ENCODE peak calls at places on chromosomes 7 and 10, in seven cellular contexts. R is fibroblast of lung, O is IMR-90, G is psoas muscle, P is spleen, H is A549, C is Caco-2. T is an unnamed sample. For H3K4me1 and H3K9me3, the result is how much of the 10 kb centered on the place peaks cover.

GRCh38 chr7:45920543-45921380 is at the start of gene IGFBP3:
- DNase-seq in R (peak), O (peak), G (peak), P (no peak), H (peak), C (peak), T (peak)

GRCh38 chr7:75946207-75946855 is 31.4 kb downstream of the POR start:
- DNase-seq in R (no peak), O (no peak), G (no peak), P (no peak), H (no peak), C (no peak), T (no peak)

GRCh38 chr7:19024261-19024660 is 93.2 kb downstream of the TWIST1 start:
- DNase-seq in R (peak), O (peak), G (no peak), P (no peak), H (no peak), C (no peak), T (no peak)

GRCh38 chr10:123573236-123574147 is 92.7 kb upstream of the GPR26 start:
- DNase-seq in R (no peak), O (no peak), G (no peak), P (no peak), H (peak), C (peak), T (peak)

GRCh38 chr10:130809181-130809580 is 502.3 kb downstream of the TCERG1L start:
- DNase-seq in R (no peak), O (no peak), G (no peak), P (no peak), H (no peak), C (no peak), T (no peak)

GRCh38 chr10:44051584-44052385 is 333.1 kb downstream of the CXCL12 start:
- DNase-seq in R (peak), O (peak), G (peak), P (no peak), H (no peak), C (no peak), T (no peak)

GRCh38 chr7:100483728-100484635 is at the start of gene NYAP1:
- DNase-seq in R (peak), O (peak), G (no peak), P (no peak), H (peak), C (peak), T (peak)

GRCh38 chr7:16083931-16084330 is 337.4 kb downstream of the CRPPA start:
- DNase-seq in R (no peak), O (peak), G (no peak), P (no peak), H (peak), C (peak), T (peak)

GRCh38 chr10:49398000-49398861 is 2.3 kb upstream of the DRGX start:
- DNase-seq in R (peak), O (peak), G (peak), P (peak), H (peak), C (peak), T (peak)

GRCh38 chr7:98105942-98106544 is 619 bp upstream of the LMTK2 start:
- DNase-seq in R (no peak), O (no peak), G (no peak), P (peak), H (no peak), C (no peak), T (no peak)

GRCh38 chr7:134648456-134648855 is 1.8 kb downstream of the BPGM start:
- DNase-seq in R (no peak), O (no peak), G (no peak), P (no peak), H (no peak), C (no peak), T (no peak)

GRCh38 chr7:134651991-134652390 is 5.3 kb downstream of the BPGM start:
- DNase-seq in R (no peak), O (no peak), G (no peak), P (no peak), H (no peak), C (no peak), T (no peak)

GRCh38 chr7:134649231-134649775 is 2.6 kb downstream of the BPGM start:
- DNase-seq in R (no peak), O (peak), G (no peak), P (no peak), H (no peak), C (no peak), T (no peak)

DNA sequence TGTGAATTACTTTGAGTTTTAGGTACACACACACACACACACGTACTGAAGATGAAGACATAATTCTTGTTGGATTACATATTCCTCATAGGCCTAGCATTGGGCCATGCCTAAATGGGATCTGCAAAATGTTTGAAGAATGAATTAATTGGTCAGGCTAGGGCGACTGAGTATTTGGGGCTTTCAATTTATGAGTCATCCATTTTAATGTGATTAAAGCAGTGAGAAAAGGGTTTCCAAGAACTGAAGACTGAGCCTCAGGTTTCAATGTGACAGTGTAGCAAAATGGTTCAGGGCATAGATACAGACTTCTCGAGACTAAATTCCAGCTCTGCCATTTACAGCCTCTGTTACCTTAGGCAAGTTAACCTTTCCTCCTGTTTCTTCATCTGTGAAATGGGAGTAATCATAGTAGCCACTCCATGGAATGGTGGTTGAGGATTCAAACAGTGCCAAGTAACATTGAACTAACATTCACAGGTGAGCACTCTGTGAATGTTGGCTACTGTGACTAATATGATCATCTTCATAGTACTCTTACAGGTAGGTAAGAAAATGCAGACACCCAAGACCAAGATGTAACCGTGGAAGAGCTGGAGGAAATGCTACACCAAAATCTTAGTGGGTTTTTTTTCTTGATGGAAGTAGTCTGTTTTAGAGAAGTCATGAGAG is 7.6 kb downstream of the BPGM start:
- DNase-seq in R (no peak), O (no peak), G (no peak), P (no peak), H (no peak), C (no peak), T (peak)
- TF ChIP-seq CTCF in R (no peak), O (no peak), G (no peak), P (no peak), H (no peak), C (no peak), T (no peak)

DNA sequence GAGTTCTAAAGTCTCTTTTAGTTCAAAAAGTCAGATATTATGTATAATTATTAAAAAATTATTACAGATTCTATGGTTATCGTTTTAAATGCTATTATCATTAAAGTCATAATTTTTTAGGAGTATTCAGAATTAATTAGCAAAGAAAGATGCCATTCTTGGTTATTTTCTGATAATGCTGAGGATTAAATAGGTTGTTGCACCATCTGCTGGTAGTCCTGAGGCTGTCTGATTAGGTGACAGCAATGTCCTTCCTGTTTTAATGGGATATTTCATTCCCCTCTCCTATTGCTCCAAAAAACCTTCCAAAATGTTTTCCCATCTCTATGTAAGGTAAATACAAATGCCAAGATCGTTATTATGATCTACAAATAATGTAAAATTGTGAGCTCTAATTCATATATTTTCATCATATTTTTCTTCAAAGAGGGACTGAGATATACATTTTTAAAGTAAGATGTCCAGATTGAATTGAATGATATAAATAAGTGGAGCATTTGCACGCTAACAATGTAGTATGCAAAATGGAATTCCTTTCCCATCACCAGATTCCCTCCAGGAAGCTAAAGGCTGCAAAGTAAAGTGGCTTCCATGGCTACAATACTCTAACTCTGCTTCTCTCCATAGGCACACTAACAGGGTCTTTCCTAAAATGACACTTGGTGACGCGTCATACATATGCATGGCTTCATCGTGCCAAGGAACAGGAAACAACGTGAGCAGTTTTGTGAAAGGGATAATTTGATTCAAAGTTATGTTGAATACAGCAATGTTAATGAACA is 58.8 kb upstream of the AKR1E2 start:
- DNase-seq in R (peak), O (peak), G (no peak), P (no peak), H (peak), C (peak), T (peak)
- H3K4me1 ChIP-seq in R (under half), O (under half), G (half or more), P (under half), H (under half), C (under half), T (half or more)

DNA sequence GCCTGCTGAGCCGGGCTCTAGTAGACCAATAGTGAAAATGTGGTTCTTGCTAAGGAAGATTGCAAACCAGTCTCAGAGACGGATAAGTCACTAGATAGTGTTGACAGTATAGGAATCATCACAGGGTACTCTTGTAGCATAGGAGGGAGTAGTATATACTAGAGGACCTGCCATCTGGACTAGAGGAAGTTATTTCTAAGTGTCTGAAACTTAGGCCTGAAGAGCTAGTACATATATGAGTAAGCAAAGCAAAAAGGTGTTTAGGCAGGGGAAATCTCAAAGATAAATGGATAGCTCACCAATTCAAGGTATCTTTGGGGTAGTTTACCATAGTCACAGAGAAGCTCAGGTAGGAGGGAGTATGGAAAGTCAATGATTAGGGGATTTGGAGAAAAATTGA is 428.1 kb downstream of the CNTNAP2 start:
- DNase-seq in R (no peak), O (no peak), G (no peak), P (no peak), H (no peak), C (no peak), T (no peak)
- H3K9me3 ChIP-seq in R (under half), O (under half), G (under half), P (under half), H (under half), C (under half), T (under half)

DNA sequence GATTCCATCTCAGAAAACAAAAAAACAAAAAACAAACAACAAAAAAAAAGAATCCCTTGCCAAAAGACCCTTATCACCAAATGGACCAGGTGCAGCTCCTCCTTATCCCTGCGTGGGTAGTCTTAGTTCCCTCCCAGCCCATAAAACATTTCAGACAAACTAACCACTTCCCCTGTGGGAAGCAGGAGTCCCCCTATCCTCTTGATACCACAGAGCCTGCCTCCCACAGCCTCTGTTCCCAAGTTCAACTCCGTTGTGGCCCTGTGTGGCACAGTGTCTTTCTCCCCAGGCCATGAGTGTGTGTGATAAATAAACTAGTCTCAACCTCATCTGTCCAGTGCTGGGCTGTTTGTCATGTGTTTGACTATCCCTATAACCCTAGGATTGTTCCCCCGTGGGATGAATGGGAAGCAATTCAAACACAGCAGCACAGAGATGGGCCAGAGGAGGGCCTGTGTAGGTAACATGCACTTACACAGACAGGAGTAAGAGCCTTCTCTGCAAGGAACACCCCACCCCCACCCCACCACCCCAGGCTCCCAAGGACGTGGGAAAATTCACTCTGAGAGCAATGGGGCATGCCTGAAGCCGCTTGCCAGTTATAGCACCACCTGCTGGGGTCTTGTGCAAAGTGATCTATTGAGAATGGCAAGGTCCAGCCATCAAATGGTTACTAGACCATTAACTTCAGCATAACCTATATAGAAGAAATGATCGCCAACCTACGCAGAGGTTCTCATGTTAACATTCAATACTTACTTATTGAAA is 147.1 kb upstream of the GHITM start:
- DNase-seq in R (no peak), O (no peak), G (no peak), P (no peak), H (peak), C (peak), T (peak)
- TF ChIP-seq CTCF in R (no peak), O (peak), G (no peak), P (no peak), H (no peak), C (no peak), T (peak)

DNA sequence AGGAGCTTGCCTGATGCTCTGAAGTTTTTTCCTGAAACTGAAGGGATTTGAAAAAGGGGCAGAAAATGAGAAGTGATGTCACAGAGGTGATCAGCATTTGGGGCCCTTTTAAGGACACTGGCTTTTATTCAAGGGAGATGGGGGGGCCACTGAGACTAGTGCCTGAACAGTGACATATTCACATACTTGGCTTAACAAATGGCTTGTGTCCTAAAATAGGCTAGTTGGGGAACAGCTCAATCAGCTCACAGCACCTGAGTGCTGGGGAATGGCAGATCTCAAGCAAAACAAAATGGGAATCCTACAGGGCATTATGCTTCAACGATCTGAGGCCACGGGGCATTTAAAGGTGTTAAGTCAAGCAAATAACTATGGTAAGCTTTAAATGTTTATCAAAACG is 90.1 kb downstream of the UBE2H start:
- DNase-seq in R (no peak), O (no peak), G (no peak), P (no peak), H (no peak), C (no peak), T (no peak)
- H3K4me1 ChIP-seq in R (under half), O (under half), G (half or more), P (half or more), H (under half), C (under half), T (under half)

GRCh38 chr7:157849726-157850125 is 512.9 kb downstream of the DNAJB6 start:
- DNase-seq in R (no peak), O (no peak), G (no peak), P (no peak), H (no peak), C (no peak), T (no peak)

GRCh38 chr7:157849341-157849596 is 512.5 kb downstream of the DNAJB6 start:
- DNase-seq in R (no peak), O (no peak), G (no peak), P (peak), H (no peak), C (no peak), T (no peak)

GRCh38 chr7:157850481-157851444 is 514.0 kb downstream of the DNAJB6 start:
- DNase-seq in R (no peak), O (no peak), G (no peak), P (no peak), H (no peak), C (no peak), T (no peak)

GRCh38 chr7:157846281-157846680 is 509.5 kb downstream of the DNAJB6 start:
- DNase-seq in R (no peak), O (no peak), G (no peak), P (no peak), H (no peak), C (no peak), T (no peak)

GRCh38 chr7:157848508-157849340 is 511.9 kb downstream of the DNAJB6 start:
- DNase-seq in R (no peak), O (no peak), G (no peak), P (peak), H (no peak), C (no peak), T (no peak)
- H3K9me3 ChIP-seq in R (under half), O (half or more), G (under half), P (under half), H (under half), C (under half), T (under half)

DNA sequence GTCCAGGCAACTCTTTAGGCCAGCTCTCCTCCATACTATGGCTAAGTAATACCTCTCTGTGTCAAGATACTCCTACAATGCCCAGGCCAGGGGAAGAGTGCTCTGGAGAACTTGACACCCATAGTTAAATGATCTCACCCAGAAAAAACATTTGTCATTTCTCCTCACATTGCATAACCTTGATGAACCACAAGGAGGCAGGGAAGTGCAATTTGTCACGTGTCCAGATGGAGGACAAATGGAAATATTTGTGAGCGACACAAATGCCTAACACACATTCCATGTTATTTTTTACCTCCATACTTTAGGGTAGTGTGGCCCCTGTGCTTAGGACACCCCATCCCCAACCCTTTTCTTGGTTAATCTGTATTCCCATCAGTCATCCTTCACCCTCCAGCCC is 78.3 kb downstream of the HTR7 start:
- DNase-seq in R (peak), O (peak), G (no peak), P (no peak), H (peak), C (peak), T (peak)
- TF ChIP-seq CTCF in R (peak), O (peak), G (no peak), P (no peak), H (no peak), C (peak), T (peak)

GRCh38 chr10:11824376-11824775 is 1.2 kb downstream of the PROSER2 start:
- DNase-seq in R (peak), O (peak), G (no peak), P (no peak), H (no peak), C (no peak), T (no peak)
- H3K4me1 ChIP-seq in R (under half), O (under half), G (under half), P (half or more), H (under half), C (under half), T (under half)

GRCh38 chr10:46995234-46995633 is 84.0 kb downstream of the PTPN20 start:
- DNase-seq in R (peak), O (no peak), G (no peak), P (no peak), H (no peak), C (no peak), T (no peak)
- H3K9me3 ChIP-seq in R (under half), O (under half), G (under half), P (under half), H (under half), C (under half), T (under half)